ENCODE peak calls at places on chromosomes 4 and X, in eight cellular contexts. F is GM23338, N is fibroblast of mammary gland, G is lower leg skin, J is progenitor cell of endocrine pancreas, W is colonic mucosa, Q is HCT116, I is endothelial cell. R is an unnamed sample.

GRCh38 chrX:109952985-109953905 is 49.7 kb upstream of the TMEM164 start:
- DNase-seq in N (peak; percentile 38), J (no peak), G (no peak), F (no peak), W (no peak), Q (no peak), I (no peak), R (no peak)

GRCh38 chr4:128225148-128225547 is 62.5 kb downstream of the PGRMC2 start:
- DNase-seq in Q (no peak), N (peak; percentile 24), G (no peak), J (no peak), W (no peak), F (no peak), I (no peak), R (peak; percentile 5)

GRCh38 chrX:136627381-136627780 is 20.6 kb upstream of the CD40LG start:
- DNase-seq in W (no peak), Q (no peak), I (no peak), J (no peak), F (no peak), N (no peak), G (no peak), R (no peak)

GRCh38 chrX:54891573-54891972 is 29.1 kb upstream of the TRO start:
- DNase-seq in W (peak; percentile 31), F (peak; percentile 46), I (peak; percentile 23), G (no peak), Q (peak; percentile 23), N (peak; percentile 38), J (no peak), R (peak; percentile 21)

GRCh38 chr4:93779228-93779627 is 49.3 kb upstream of the ATOH1 start:
- DNase-seq in W (no peak), I (no peak), F (peak; percentile 22), Q (no peak), J (no peak), G (no peak), N (no peak), R (no peak)

GRCh38 chr4:1809754-1810502 is 16.8 kb downstream of the FGFR3 start:
- DNase-seq in G (peak; percentile 93), J (peak; percentile 89), Q (peak; percentile 34), W (peak; percentile 76), I (peak; percentile 91), N (peak; percentile 47), F (peak; percentile 87), R (peak; percentile 86)

GRCh38 chrX:45196701-45197100 is 4.0 kb downstream of the DIPK2B start:
- DNase-seq in F (no peak), J (no peak), W (no peak), N (peak; percentile 74), G (no peak), Q (no peak), I (no peak), R (no peak)

GRCh38 chr4:125187221-125187620 is 127.5 kb upstream of the FAT4 start:
- DNase-seq in J (no peak), Q (no peak), F (no peak), G (no peak), W (no peak), I (no peak), N (peak; percentile 85), R (no peak)

GRCh38 chr4:124641715-124642380 is 70.7 kb downstream of the ANKRD50 start:
- DNase-seq in J (no peak), Q (peak; percentile 91), F (no peak), W (no peak), G (no peak), N (peak; percentile 95), I (no peak), R (peak; percentile 47)

GRCh38 chr4:123350191-123350544 is 46.4 kb upstream of the SPRY1 start:
- DNase-seq in I (peak; percentile 8), W (no peak), G (no peak), J (no peak), F (peak; percentile 79), N (peak; percentile 18), Q (peak; percentile 16), R (peak; percentile 19)

GRCh38 chr4:104395219-104395618 is 99.5 kb downstream of the CXXC4 start:
- DNase-seq in I (no peak), W (no peak), J (no peak), G (no peak), F (peak; percentile 6), N (peak; percentile 42), Q (no peak), R (no peak)

GRCh38 chr4:121668368-121669162 is 28.2 kb downstream of the ANXA5 start:
- DNase-seq in G (no peak), I (no peak), W (no peak), N (peak; percentile 100), F (no peak), J (no peak), Q (no peak), R (no peak)

GRCh38 chr4:41963105-41963504 is 18.5 kb upstream of the DCAF4L1 start:
- DNase-seq in F (peak; percentile 78), N (peak; percentile 30), W (no peak), Q (peak; percentile 10), G (no peak), J (no peak), I (no peak), R (no peak)

GRCh38 chrX:9738146-9738545 is 27.5 kb downstream of the GPR143 start:
- DNase-seq in N (no peak), I (no peak), Q (no peak), J (no peak), F (no peak), G (no peak), W (no peak), R (no peak)

GRCh38 chrX:131752493-131753198 is 208.8 kb downstream of the OR13H1 start:
- DNase-seq in N (peak; percentile 89), G (peak; percentile 92), I (no peak), W (peak; percentile 90), Q (no peak), J (no peak), F (no peak), R (no peak)

GRCh38 chr4:38266616-38267015 is 306.4 kb downstream of the PTTG2 start:
- DNase-seq in Q (peak; percentile 35), N (peak; percentile 32), J (no peak), G (no peak), F (no peak), I (no peak), W (peak; percentile 37), R (no peak)

GRCh38 chr4:88097781-88098180 is 60.7 kb downstream of the ABCG2 start:
- DNase-seq in F (no peak), I (no peak), Q (no peak), G (no peak), N (peak; percentile 31), W (no peak), J (no peak), R (no peak)

DNA sequence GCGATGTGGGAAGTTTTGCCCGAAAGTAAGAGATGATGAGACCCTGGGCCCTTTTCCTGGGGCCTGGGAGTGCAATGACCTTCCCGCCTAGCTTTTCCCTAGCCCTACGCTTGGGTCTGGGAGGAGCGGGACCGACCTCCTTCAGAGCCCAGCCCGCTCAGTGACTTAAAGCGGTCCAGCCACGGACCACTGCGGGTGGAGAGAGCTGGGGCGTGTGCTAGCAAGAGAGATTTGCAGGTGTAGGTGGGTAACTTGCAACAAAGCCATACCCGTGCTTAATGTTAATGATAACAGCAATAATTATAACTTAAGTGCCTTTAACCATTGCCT is 503 bp upstream of the PDE5A start:
- DNase-seq in G (no peak), J (no peak), F (no peak), Q (no peak), I (no peak), W (no peak), N (no peak), R (no peak)
- TF ChIP-seq CTCF in G (no peak), J (no peak), F (no peak), Q (no peak), I (no peak), W (no peak), N (no peak), R (no peak)

GRCh38 chrX:40663880-40664630 is 16.7 kb upstream of the CXorf38 start:
- DNase-seq in W (no peak), Q (no peak), J (no peak), I (peak; percentile 11), N (peak; percentile 39), G (no peak), F (peak; percentile 51), R (peak; percentile 9)
- TF ChIP-seq CTCF in W (no peak), Q (peak; percentile 30), J (peak; percentile 36), I (no peak), N (peak; percentile 41), G (no peak), F (peak; percentile 35), R (no peak)

GRCh38 chrX:133938530-133938929 is 46.9 kb downstream of the GPC3 start:
- DNase-seq in F (no peak), G (no peak), W (no peak), J (no peak), N (no peak), Q (no peak), I (no peak), R (no peak)

GRCh38 chrX:133933316-133933715 is 52.1 kb downstream of the GPC3 start:
- DNase-seq in N (no peak), J (no peak), G (no peak), W (no peak), F (no peak), Q (no peak), I (no peak), R (no peak)

GRCh38 chrX:133937022-133937421 is 48.4 kb downstream of the GPC3 start:
- DNase-seq in W (no peak), I (no peak), Q (no peak), J (no peak), G (no peak), N (no peak), F (no peak), R (no peak)

GRCh38 chrX:133939655-133940054 is 45.7 kb downstream of the GPC3 start:
- DNase-seq in I (no peak), J (no peak), W (no peak), Q (no peak), G (no peak), N (no peak), F (no peak), R (no peak)

DNA sequence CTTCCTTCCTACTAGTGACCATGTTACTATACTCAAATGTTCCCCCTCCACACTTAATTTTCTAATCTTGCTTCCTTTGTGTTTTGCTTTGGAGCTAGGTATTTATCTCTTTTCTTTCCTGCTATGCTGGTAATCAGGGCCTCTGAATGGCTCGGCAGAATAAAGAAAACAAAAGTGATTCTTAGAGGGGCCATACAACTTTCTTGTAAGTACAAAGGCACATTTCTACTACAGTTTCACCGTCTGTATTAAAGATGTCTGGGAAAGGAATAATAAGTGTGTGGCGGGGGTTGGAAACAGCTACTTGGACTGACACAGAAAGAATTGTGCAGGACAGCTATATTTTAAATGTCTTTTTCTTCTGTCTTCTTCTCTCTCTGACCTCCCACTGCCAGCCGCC is 50.3 kb downstream of the GPC3 start:
- DNase-seq in J (no peak), W (no peak), N (no peak), Q (no peak), G (no peak), I (no peak), F (no peak), R (no peak)
- TF ChIP-seq CTCF in J (no peak), W (no peak), N (no peak), Q (no peak), G (no peak), I (no peak), F (no peak), R (no peak)

GRCh38 chr4:45292844-45293243 is 566.5 kb upstream of the GNPDA2 start:
- DNase-seq in Q (no peak), N (no peak), W (no peak), I (no peak), F (no peak), G (no peak), J (no peak), R (no peak)
- TF ChIP-seq CTCF in Q (no peak), N (no peak), W (no peak), I (no peak), F (no peak), G (no peak), J (no peak), R (no peak)

R was measured in Calu3.